ENCODE peak calls at places on chromosomes 6 and 20, in five cellular contexts. F is NT2/D1, P is GM12878, E is HepG2, B is H1. V is an unnamed sample.

GRCh38 chr6:148650941-148651540 is 95.8 kb upstream of the UST start:
- DNase-seq in B (no peak), E (no peak), P (no peak), F (no peak), V (no peak)

GRCh38 chr6:148969679-148970078 is 222.8 kb downstream of the UST start:
- DNase-seq in E (no peak), B (no peak), F (no peak), P (no peak), V (peak)

GRCh38 chr20:22586645-22587310 is 2.4 kb upstream of the FOXA2 start:
- DNase-seq in F (no peak), E (peak), B (no peak), P (no peak), V (peak)

GRCh38 chr6:159540152-159540551 is 152.9 kb downstream of the SOD2 start:
- DNase-seq in F (peak), P (no peak), E (peak), B (peak), V (peak)

GRCh38 chr20:38985603-38986170 is 23.5 kb downstream of the DHX35 start:
- DNase-seq in F (no peak), P (peak), E (peak), B (no peak), V (no peak)

GRCh38 chr20:4875578-4876067 is 125.7 kb downstream of the SLC23A2 start:
- DNase-seq in E (no peak), F (no peak), B (no peak), P (peak), V (no peak)

GRCh38 chr6:7959453-7959852 is 48.9 kb upstream of the TXNDC5 start:
- DNase-seq in B (no peak), F (no peak), E (no peak), P (no peak), V (no peak)

GRCh38 chr6:113172531-113172966 is 684.6 kb upstream of the MARCKS start:
- DNase-seq in F (no peak), E (no peak), B (no peak), P (no peak), V (no peak)

GRCh38 chr6:130364224-130364780 is 1.5 kb upstream of the TMEM200A start:
- DNase-seq in B (no peak), F (no peak), P (no peak), E (no peak), V (no peak)

GRCh38 chr6:40722081-40722480 is 134.9 kb upstream of the LRFN2 start:
- DNase-seq in P (no peak), F (no peak), E (no peak), B (no peak), V (no peak)

DNA sequence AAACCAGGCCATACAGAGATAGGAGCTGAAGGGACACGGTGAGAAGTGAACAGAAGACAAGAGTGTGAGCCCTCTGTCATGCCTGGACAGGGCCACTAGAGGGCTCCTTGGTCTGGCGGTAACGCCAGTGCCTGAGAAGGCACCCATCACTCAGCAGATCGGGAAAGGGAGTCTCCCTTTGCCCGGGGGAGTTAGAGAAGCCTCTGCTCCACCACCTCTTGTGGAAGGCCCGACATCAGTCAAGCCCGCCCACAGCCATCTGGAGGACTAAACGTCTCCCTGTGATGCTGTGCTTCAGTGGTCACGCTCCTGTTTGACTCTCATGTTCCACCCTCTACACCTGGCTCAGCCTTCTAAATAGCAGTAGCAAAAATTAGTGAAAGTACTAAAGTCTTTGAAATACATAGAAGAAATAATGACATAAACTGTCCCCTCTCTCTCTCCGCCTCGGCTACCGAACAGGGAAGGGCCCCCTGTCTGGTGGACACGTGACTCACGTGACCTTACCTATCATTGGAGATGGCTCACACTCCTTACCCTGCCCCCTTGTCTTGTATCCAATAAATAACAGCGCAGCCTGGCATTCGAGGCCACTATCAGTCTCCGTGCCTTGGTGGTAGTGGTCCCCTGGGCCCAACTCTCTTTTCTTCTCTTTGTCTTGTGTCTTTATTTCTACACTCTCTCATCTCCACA is 66.7 kb downstream of the RPP21 start:
- DNase-seq in F (peak), E (peak), B (peak), P (no peak), V (no peak)
- TF ChIP-seq SUZ12 in F (no peak), E (no peak), B (no peak), P (no peak), V (no peak)

GRCh38 chr20:51926670-51927305 is 124.5 kb upstream of the SALL4 start:
- DNase-seq in P (no peak), F (no peak), E (no peak), B (no peak), V (no peak)
- TF ChIP-seq SUZ12 in P (no peak), F (no peak), E (no peak), B (no peak), V (no peak)

DNA sequence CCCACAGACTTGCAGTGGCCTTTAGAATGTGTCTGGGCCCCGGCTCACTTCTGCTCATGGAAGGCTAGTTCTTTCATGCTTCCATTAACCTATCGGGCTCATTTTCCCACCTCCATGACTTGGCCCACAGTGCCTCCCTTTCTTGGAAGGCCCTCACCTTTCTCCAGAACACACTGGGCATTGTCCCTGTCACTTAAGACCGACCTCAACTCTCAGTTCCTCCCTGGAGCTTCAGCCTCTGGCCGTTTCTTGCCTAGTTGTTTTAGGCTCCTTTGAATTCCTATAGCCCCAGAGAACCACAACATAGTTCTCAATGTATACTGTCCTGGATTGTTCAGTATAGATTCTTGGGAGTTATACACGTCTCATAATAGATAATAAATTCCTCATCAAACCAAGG is 19.3 kb upstream of the TNFAIP3 start:
- DNase-seq in P (no peak), E (no peak), B (no peak), F (no peak), V (no peak)
- TF ChIP-seq SUZ12 in P (no peak), E (no peak), B (no peak), F (no peak), V (no peak)

GRCh38 chr20:9262653-9263194 is 193.8 kb downstream of the PLCB4 start:
- DNase-seq in F (no peak), B (no peak), P (no peak), E (no peak), V (no peak)

GRCh38 chr20:9258891-9259290 is 190.0 kb downstream of the PLCB4 start:
- DNase-seq in F (no peak), P (no peak), E (no peak), B (no peak), V (no peak)

GRCh38 chr20:9261781-9262180 is 192.9 kb downstream of the PLCB4 start:
- DNase-seq in B (no peak), F (no peak), P (no peak), E (no peak), V (no peak)

GRCh38 chr20:9256359-9256758 is 187.5 kb downstream of the PLCB4 start:
- DNase-seq in P (no peak), B (no peak), E (no peak), F (no peak), V (no peak)

DNA sequence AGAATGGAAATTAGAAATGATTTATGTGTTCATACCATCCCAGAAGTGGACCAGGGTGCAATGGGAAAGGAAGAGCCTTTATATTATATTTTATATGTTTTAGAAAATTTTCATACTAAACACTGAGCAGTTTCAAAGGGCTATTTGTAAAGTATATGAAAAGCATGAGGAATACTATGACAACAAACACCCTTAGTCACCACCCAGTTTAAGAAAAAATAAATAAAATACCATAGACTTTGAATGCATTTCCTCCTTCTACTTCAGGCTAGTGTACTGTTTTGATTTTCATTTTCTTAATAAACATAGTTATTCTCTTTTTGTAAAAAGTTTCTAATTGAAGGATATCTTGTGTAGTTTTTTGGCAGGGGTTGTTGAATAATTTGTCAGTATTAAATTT is 191.1 kb downstream of the PLCB4 start:
- DNase-seq in B (no peak), F (no peak), P (no peak), E (no peak), V (no peak)
- TF ChIP-seq SUZ12 in B (no peak), F (no peak), P (no peak), E (no peak), V (no peak)

GRCh38 chr6:139514819-139515218 is 140.4 kb upstream of the CITED2 start:
- DNase-seq in P (no peak), B (no peak), F (no peak), E (no peak), V (no peak)
- TF ChIP-seq SUZ12 in P (no peak), B (no peak), F (no peak), E (no peak), V (no peak)

GRCh38 chr6:147135211-147135672 is 69.0 kb upstream of the STXBP5 start:
- DNase-seq in F (no peak), E (no peak), B (no peak), P (no peak), V (no peak)
- TF ChIP-seq SUZ12 in F (no peak), E (no peak), B (no peak), P (no peak), V (no peak)

GRCh38 chr6:33746036-33746600 is 587 bp downstream of the IP6K3 start:
- DNase-seq in B (no peak), F (no peak), P (no peak), E (no peak), V (no peak)

GRCh38 chr6:33744895-33745546 is 1.7 kb downstream of the IP6K3 start:
- DNase-seq in E (no peak), B (no peak), P (no peak), F (no peak), V (peak)

GRCh38 chr6:33745558-33745957 is 1.1 kb downstream of the IP6K3 start:
- DNase-seq in P (no peak), F (no peak), E (peak), B (no peak), V (no peak)

GRCh38 chr6:33747823-33748222 is 1.1 kb upstream of the IP6K3 start:
- DNase-seq in F (no peak), B (no peak), E (no peak), P (no peak), V (no peak)

DNA sequence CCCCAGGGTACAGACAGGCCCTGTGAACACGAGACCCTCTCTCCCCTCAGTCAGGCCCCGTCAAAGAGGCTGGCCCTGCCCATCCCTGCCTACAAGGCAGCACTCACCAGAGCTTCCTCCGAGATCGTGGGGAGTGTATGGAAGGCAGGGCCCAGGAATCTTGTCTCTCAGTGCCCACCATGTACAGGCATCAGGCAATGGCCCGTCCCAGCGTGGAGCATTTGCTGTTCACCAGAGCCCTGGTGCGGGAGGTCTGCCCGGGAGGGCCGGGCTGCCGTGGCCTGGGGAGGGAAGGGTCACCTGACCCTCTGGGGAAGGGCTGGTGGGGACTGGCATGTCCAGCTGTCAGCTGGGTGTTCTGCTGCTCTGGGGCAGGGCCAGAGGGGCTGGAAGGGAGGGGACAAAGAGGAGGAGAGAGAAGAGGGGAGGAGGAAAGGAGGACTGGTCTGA is at the start of gene IP6K3:
- DNase-seq in F (no peak), P (no peak), B (no peak), E (no peak), V (no peak)
- TF ChIP-seq SUZ12 in F (no peak), P (no peak), B (no peak), E (no peak), V (no peak)

GRCh38 chr6:2807342-2808090 is 34.1 kb downstream of the SERPINB1 start:
- DNase-seq in P (no peak), B (no peak), E (no peak), F (no peak), V (no peak)

GRCh38 chr6:2809015-2809414 is 32.6 kb downstream of the SERPINB1 start:
- DNase-seq in E (peak), F (no peak), B (no peak), P (no peak), V (no peak)

GRCh38 chr6:2804516-2804915 is 37.1 kb downstream of the SERPINB1 start:
- DNase-seq in B (no peak), P (no peak), E (no peak), F (no peak), V (no peak)

GRCh38 chr6:2805031-2805430 is 36.6 kb downstream of the SERPINB1 start:
- DNase-seq in F (no peak), E (no peak), P (no peak), B (no peak), V (no peak)

GRCh38 chr6:2806664-2807063 is 35.0 kb downstream of the SERPINB1 start:
- DNase-seq in P (no peak), E (no peak), F (no peak), B (no peak), V (no peak)
- TF ChIP-seq SUZ12 in P (no peak), E (no peak), F (no peak), B (no peak), V (no peak)

DNA sequence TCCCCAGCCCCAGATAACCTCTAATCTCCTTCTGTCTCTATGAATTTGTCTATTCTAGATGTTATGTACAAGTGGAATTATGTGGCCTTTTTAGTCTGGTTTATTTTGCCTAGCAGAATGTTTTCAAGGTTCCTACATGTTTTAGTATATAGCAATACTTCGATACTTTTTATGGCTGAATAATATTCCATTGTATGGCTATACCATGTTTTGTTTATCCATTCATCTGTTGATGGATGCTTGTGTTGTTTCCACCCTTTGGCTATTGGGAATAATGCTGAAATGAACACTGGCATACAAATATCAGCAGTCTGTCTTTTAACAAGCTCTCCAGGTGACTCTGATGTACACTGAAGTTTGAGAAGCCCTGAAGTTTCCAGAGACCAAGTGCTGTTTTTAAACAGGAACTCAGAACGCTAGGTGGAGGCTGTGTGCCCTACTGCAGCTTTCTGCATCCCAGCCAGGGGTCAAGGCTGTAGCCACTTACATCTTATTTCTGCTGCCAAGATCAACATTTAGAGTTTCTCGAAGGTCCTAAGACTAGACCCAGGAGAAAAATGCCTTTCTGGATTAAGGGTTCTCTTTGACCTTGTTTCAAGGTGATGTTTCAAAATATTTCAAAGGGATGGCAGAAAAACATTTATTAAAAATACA is 123.0 kb downstream of the SOBP start:
- DNase-seq in F (no peak), P (no peak), E (no peak), B (no peak), V (no peak)
- TF ChIP-seq SUZ12 in F (no peak), P (no peak), E (no peak), B (no peak), V (no peak)

GRCh38 chr6:44410363-44410762 is 22.9 kb downstream of the CDC5L start:
- DNase-seq in P (no peak), F (no peak), E (no peak), B (no peak), V (no peak)

GRCh38 chr6:44416103-44416502 is 28.6 kb downstream of the CDC5L start:
- DNase-seq in F (no peak), E (peak), P (no peak), B (no peak), V (no peak)

GRCh38 chr6:44411141-44411540 is 23.6 kb downstream of the CDC5L start:
- DNase-seq in P (no peak), B (no peak), E (no peak), F (no peak), V (no peak)

DNA sequence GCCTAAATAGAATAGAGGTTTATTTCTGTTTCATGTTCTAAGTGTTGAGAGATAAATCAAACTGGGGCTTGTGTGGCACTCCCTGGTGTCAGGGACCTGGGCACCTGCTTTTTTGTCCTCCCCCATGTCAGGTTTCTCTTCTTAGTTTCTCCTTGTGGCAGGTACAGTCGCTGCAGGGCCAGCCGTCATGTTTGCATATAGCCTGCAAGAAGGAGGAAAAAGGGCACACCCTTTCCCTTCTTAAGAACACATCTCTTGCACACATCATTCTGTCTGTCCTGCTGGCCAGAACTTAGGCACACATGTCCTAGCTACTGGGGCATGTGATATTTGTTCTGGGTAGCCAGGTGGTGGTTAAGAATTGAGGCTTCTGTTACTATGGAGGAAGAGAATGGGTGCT is 27.9 kb downstream of the CDC5L start:
- DNase-seq in B (no peak), P (no peak), E (no peak), F (no peak), V (no peak)
- TF ChIP-seq SUZ12 in B (no peak), P (no peak), E (no peak), F (no peak), V (no peak)

V was measured in HEK293T.